ENCODE peak calls at places on chromosomes 16 and 17, in four cellular contexts. K is GM12878, S is right lobe of liver, R is fibroblast of lung. X is an unnamed sample.
A peak's percentile ranks its signal among the peaks of the same experiment; 100 is the strongest.

GRCh38 chr16:67919618-67920210 is 11.9 kb downstream of the CTRL start:
- DNase-seq in R (no peak), S (no peak), K (no peak), X (no peak)

GRCh38 chr17:39600469-39601009 is 7.2 kb downstream of the NEUROD2 start:
- DNase-seq in S (no peak), K (no peak), R (no peak), X (no peak)

GRCh38 chr16:56116577-56116964 is 74.7 kb upstream of the GNAO1 start:
- DNase-seq in R (no peak), S (no peak), K (no peak), X (no peak)

GRCh38 chr17:6480325-6480675 is 36.0 kb downstream of the PIMREG start:
- DNase-seq in R (no peak), K (no peak), S (no peak), X (no peak)

GRCh38 chr17:79574656-79575055 is 36.2 kb downstream of the RBFOX3 start:
- DNase-seq in S (no peak), K (no peak), R (no peak), X (no peak)

GRCh38 chr17:42667088-42667951 is 8.2 kb downstream of the TUBG2 start:
- DNase-seq in K (no peak), S (no peak), R (peak; percentile 81), X (no peak)

GRCh38 chr16:72246423-72246822 is 74.5 kb upstream of the PMFBP1 start:
- DNase-seq in K (peak; percentile 21), S (no peak), R (no peak), X (no peak)

GRCh38 chr16:81500833-81501521 is 56.4 kb downstream of the CMIP start:
- DNase-seq in K (no peak), R (peak; percentile 93), S (no peak), X (no peak)

GRCh38 chr17:31907342-31907975 is 6.0 kb upstream of the UTP6 start:
- DNase-seq in K (no peak), R (peak; percentile 77), S (no peak), X (no peak)

GRCh38 chr16:10878328-10878643 is 1.3 kb downstream of the CIITA start:
- DNase-seq in S (no peak), K (no peak), R (no peak), X (no peak)

DNA sequence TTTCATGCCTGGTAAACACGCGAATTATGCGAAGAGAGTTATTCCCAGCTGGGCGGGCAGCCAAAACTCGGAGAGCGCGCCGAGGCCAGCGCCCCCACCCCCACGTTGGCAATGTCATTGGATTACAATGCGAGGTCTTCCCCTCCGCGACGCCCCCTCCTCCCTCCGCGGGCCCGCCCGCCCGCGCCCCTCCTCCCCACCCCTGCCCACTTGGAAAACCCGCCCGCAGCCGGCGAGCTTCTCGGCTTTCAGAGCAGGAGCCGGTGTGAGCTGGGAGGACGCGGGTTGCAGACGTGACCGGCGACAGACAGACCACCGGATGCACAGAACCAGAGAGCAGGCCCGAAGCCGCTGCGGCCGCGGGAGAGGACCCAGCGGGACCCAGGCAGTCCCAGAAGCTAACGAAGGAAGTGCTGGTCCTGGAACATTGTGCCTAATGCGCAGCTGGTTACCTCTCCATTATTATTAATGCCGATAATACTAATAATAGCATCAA is 4.0 kb downstream of the NOG start:
- DNase-seq in S (peak; percentile 38), K (no peak), R (peak; percentile 22), X (no peak)
- H3K27me3 ChIP-seq in S (no peaks in the 10 kb centered on the region), K (peaks cover 13% of the 10 kb centered on the region), R (no peaks in the 10 kb centered on the region), X (peaks cover 13% of the 10 kb centered on the region)

DNA sequence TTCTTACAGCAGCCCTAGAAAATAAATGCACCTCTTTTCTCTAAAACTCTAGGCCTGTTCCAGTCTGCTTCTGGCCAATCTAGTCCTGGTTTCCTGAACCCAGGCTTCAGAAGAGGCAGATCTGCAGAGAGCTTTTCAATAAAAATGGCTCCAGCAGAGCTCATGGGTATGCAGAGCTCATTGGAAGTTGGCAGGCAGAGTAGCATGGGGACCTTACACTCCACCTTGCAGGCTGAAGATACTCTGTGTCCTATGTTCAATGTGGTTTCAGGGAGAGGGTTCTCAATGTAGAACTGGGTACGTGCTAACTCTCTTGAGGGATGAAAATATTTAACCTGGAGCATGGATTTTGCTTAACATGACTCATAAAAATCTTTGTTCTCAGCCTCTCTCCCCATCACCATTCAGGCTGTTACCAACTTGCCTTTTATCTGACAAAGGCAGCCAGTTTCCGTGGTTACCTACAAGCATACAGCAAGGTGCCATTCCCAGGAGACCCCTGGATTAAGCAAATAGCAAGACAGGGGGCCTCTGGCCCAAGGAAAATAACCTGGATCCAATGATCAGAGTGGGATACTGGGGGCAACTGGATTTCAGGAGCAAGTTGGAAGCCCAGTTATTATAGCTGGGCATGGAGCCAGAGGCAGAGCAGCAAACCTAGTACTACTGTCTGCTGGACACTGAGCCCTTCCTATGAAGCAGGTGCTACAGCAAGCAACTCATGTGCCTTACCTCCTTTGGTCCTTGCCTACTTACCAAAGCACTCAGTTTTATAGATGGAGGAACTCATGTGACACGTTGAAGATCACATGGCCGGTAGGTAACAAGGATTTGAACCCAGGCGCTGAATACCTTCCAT is 98.2 kb upstream of the DHX40 start:
- DNase-seq in R (no peak), K (no peak), S (no peak), X (no peak)
- H3K27me3 ChIP-seq in R (no peaks in the 10 kb centered on the region), K (peaks cover 1% of the 10 kb centered on the region), S (no peaks in the 10 kb centered on the region), X (peaks cover 6% of the 10 kb centered on the region)

DNA sequence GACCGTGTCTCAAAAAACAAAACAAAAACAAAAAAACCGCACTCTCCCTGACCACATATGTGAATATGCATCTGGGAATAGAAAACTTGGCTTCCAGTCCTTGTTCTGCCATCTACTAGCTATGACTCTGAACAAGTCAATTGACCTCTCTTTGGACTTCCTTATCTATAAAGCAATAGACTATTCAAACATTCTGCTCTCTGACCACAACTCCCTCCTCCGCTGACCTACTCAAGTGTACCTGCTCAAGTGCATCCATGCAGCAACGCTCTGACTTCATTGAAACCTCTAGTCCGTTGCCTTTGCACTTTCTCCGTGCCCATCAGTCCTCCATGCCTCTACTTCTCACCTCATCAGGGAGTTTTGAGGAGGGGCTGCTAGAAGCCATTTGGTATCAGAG is 52.5 kb upstream of the KDM6B start:
- DNase-seq in S (no peak), K (peak; percentile 43), R (peak; percentile 54), X (no peak)
- H3K27me3 ChIP-seq in S (no peaks in the 10 kb centered on the region), K (peaks cover 1% of the 10 kb centered on the region), R (peaks cover 20% of the 10 kb centered on the region), X (no peaks in the 10 kb centered on the region)

GRCh38 chr17:61247438-61247837 is 152.2 kb upstream of the TBX2 start:
- DNase-seq in K (no peak), R (peak; percentile 95), S (no peak), X (no peak)
- H3K27me3 ChIP-seq in K (no peaks in the 10 kb centered on the region), R (no peaks in the 10 kb centered on the region), S (no peaks in the 10 kb centered on the region), X (no peaks in the 10 kb centered on the region)

DNA sequence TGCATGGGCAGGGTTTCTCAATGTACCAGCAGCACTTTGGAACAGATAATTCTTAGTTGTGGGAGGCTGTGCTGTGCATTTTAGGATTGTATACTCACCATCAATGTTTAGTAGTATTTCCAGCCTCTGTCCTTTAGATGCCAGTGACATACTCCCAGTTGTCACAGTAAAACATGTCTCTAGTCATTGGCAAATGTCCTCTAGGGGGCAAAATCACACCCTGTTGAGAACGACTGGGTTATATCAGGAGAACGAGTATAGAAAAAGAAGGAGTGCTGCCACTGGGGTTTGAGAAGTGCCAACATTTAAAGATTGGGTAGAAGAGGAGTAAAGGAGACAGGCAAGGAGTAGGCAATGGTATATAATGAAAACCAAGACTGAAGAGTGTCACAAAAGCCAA is 37.9 kb upstream of the SMIM36 start:
- DNase-seq in S (no peak), R (no peak), K (no peak), X (no peak)
- H3K27me3 ChIP-seq in S (no peaks in the 10 kb centered on the region), R (no peaks in the 10 kb centered on the region), K (no peaks in the 10 kb centered on the region), X (no peaks in the 10 kb centered on the region)

GRCh38 chr17:1312261-1312870 is 32.9 kb downstream of the TRARG1 start:
- DNase-seq in R (no peak), K (no peak), S (no peak), X (no peak)

GRCh38 chr17:1315891-1316403 is 36.5 kb downstream of the TRARG1 start:
- DNase-seq in K (no peak), S (no peak), R (no peak), X (no peak)

GRCh38 chr17:1313270-1314005 is 34.0 kb downstream of the TRARG1 start:
- DNase-seq in K (no peak), S (no peak), R (no peak), X (no peak)

DNA sequence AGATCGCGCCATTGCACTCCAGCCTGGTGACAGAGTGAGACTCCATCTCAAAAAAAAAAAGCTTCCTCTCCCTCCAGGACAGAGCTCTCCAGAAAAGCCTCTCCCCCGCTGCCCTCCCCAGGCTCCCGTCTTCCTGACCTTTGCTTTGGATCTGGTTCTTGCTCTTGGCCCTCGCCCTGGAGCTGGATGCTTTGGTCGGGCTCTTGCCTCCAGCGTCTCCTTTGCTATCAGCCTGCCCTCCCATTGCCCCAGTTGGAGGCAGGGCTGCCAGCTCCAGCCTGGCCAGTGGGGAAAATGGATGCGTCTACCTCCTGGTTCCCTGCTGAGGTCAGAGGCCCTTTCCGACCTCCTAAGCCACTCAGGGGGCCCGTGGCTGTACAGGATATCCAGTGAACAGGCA is 35.9 kb downstream of the TRARG1 start:
- DNase-seq in R (no peak), K (no peak), S (no peak), X (no peak)
- H3K27me3 ChIP-seq in R (peaks cover 4% of the 10 kb centered on the region), K (no peaks in the 10 kb centered on the region), S (no peaks in the 10 kb centered on the region), X (no peaks in the 10 kb centered on the region)

GRCh38 chr16:75660726-75661302 is 13.2 kb downstream of the TERF2IP start:
- DNase-seq in R (no peak), K (no peak), S (no peak), X (no peak)
- H3K27me3 ChIP-seq in R (no peaks in the 10 kb centered on the region), K (no peaks in the 10 kb centered on the region), S (no peaks in the 10 kb centered on the region), X (no peaks in the 10 kb centered on the region)

GRCh38 chr17:4580291-4580690 is 4.0 kb upstream of the SMTNL2 start:
- DNase-seq in S (no peak), K (no peak), R (no peak), X (no peak)

GRCh38 chr17:4583796-4584124 is 569 bp upstream of the SMTNL2 start:
- DNase-seq in K (no peak), S (no peak), R (no peak), X (no peak)

GRCh38 chr17:4583206-4583605 is 1.1 kb upstream of the SMTNL2 start:
- DNase-seq in K (no peak), R (no peak), S (no peak), X (no peak)

GRCh38 chr17:4582691-4583090 is 1.6 kb upstream of the SMTNL2 start:
- DNase-seq in S (no peak), K (no peak), R (no peak), X (no peak)

GRCh38 chr17:4582101-4582501 is 2.2 kb upstream of the SMTNL2 start:
- DNase-seq in K (no peak), S (no peak), R (no peak), X (no peak)
- H3K27me3 ChIP-seq in K (peaks cover 8% of the 10 kb centered on the region), S (peaks cover 6% of the 10 kb centered on the region), R (peaks cover 26% of the 10 kb centered on the region), X (no peaks in the 10 kb centered on the region)